ENCODE peak calls at places on chromosome 10, in five cellular contexts. R is psoas muscle, A is Peyer's patch, O is left lung, Y is lower lobe of right lung. V is an unnamed sample.

GRCh38 chr10:99854860-99855259 is 72.4 kb downstream of the ABCC2 start:
- DNase-seq in R (no peak), A (no peak), O (no peak), Y (no peak), V (no peak)

GRCh38 chr10:134205-134742 is 981 bp upstream of the ZMYND11 start:
- DNase-seq in R (no peak), A (no peak), O (no peak), Y (no peak), V (no peak)

GRCh38 chr10:100790761-100791208 is 45.4 kb downstream of the PAX2 start:
- DNase-seq in R (no peak), A (no peak), O (no peak), Y (no peak), V (no peak)

GRCh38 chr10:127424594-127425264 is 124.4 kb upstream of the NPS start:
- DNase-seq in R (peak; percentile 66), A (no peak), O (no peak), Y (no peak), V (no peak)

GRCh38 chr10:103762166-103762565 is 93.2 kb downstream of the SH3PXD2A start:
- DNase-seq in R (no peak), A (no peak), O (no peak), Y (no peak), V (peak; percentile 14)

GRCh38 chr10:23786594-23786993 is 347.7 kb downstream of the OTUD1 start:
- DNase-seq in R (no peak), A (no peak), O (no peak), Y (no peak), V (no peak)

GRCh38 chr10:36462194-36462593 is 663.2 kb upstream of the ANKRD30A start:
- DNase-seq in R (no peak), A (no peak), O (no peak), Y (no peak), V (no peak)

GRCh38 chr10:122774269-122774668 is 71.4 kb downstream of the CUZD1 start:
- DNase-seq in R (no peak), A (no peak), O (no peak), Y (no peak), V (no peak)

GRCh38 chr10:27742195-27742925 is 3.3 kb downstream of the MKX start:
- DNase-seq in R (peak; percentile 86), A (peak; percentile 38), O (peak; percentile 74), Y (peak; percentile 87), V (peak; percentile 89)

GRCh38 chr10:43069597-43069996 is 7.3 kb upstream of the RET start:
- DNase-seq in R (peak; percentile 30), A (no peak), O (no peak), Y (no peak), V (no peak)

GRCh38 chr10:74156919-74157289 is 5.9 kb downstream of the ADK start:
- DNase-seq in R (peak; percentile 61), A (no peak), O (no peak), Y (no peak), V (no peak)

GRCh38 chr10:37434091-37434490 is 308.7 kb downstream of the ANKRD30A start:
- DNase-seq in R (no peak), A (no peak), O (no peak), Y (no peak), V (no peak)

GRCh38 chr10:119364941-119365340 is 157.6 kb downstream of the GRK5 start:
- DNase-seq in R (no peak), A (no peak), O (no peak), Y (no peak), V (no peak)

GRCh38 chr10:119207713-119208552 is 562 bp downstream of the GRK5 start:
- DNase-seq in R (peak; percentile 64), A (peak; percentile 56), O (peak; percentile 37), Y (peak; percentile 68), V (peak; percentile 52)

GRCh38 chr10:79055892-79056291 is 12.9 kb upstream of the ZMIZ1 start:
- DNase-seq in R (no peak), A (no peak), O (peak; percentile 15), Y (peak; percentile 17), V (peak; percentile 21)

GRCh38 chr10:132407243-132407746 is 10.3 kb downstream of the PWWP2B start:
- DNase-seq in R (no peak), A (no peak), O (peak; percentile 85), Y (peak; percentile 92), V (peak; percentile 84)

GRCh38 chr10:36254191-36254590 is 612.1 kb upstream of the FZD8 start:
- DNase-seq in R (peak; percentile 72), A (peak; percentile 22), O (no peak), Y (peak; percentile 44), V (peak; percentile 67)

GRCh38 chr10:69211524-69211923 is 8.6 kb upstream of the HKDC1 start:
- DNase-seq in R (no peak), A (no peak), O (no peak), Y (no peak), V (no peak)

GRCh38 chr10:12981570-12981969 is 19.9 kb downstream of the CCDC3 start:
- DNase-seq in R (no peak), A (no peak), O (no peak), Y (no peak), V (no peak)

GRCh38 chr10:11048707-11049296 is 31.1 kb downstream of the CELF2 start:
- DNase-seq in R (no peak), A (no peak), O (no peak), Y (no peak), V (no peak)
- H3K4me1 ChIP-seq in R (peaks cover 46% of the 10 kb centered on the region), A (no peaks in the 10 kb centered on the region), O (no peaks in the 10 kb centered on the region), Y (peaks cover 21% of the 10 kb centered on the region), V (no peaks in the 10 kb centered on the region)

DNA sequence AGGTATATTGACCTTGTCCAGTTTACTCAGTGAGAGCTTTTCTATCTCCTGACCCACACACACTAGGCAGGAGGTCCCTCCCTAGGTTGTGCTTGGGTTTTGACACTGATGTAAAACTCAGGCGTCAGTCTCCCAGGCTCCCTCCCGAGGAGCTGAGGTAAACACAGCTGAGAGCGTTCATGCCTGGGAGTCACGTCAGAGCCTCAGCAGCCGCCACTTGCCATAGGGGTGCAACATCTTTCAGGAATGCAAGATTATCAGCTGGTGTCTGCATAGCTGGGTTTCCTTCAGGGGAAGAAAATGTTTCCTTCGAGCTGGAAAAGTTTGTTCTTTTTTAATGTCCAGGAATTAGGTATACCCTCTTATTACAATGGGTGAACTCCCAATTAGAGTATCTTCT is 70.6 kb downstream of the FGFR2 start:
- DNase-seq in R (no peak), A (no peak), O (peak; percentile 40), Y (peak; percentile 62), V (no peak)
- H3K4me1 ChIP-seq in R (no peaks in the 10 kb centered on the region), A (no peaks in the 10 kb centered on the region), O (no peaks in the 10 kb centered on the region), Y (peaks cover 6% of the 10 kb centered on the region), V (peaks cover 5% of the 10 kb centered on the region)

GRCh38 chr10:33216661-33217427 is 117.6 kb downstream of the NRP1 start:
- DNase-seq in R (no peak), A (no peak), O (no peak), Y (no peak), V (no peak)
- H3K4me1 ChIP-seq in R (peaks cover 8% of the 10 kb centered on the region), A (no peaks in the 10 kb centered on the region), O (peaks cover 10% of the 10 kb centered on the region), Y (peaks cover 14% of the 10 kb centered on the region), V (no peaks in the 10 kb centered on the region)

GRCh38 chr10:88254091-88254490 is 329.0 kb downstream of the RNLS start:
- DNase-seq in R (peak; percentile 82), A (no peak), O (no peak), Y (no peak), V (peak; percentile 24)

GRCh38 chr10:88253120-88253519 is 330.0 kb downstream of the RNLS start:
- DNase-seq in R (no peak), A (no peak), O (no peak), Y (no peak), V (no peak)

GRCh38 chr10:88249450-88249849 is 333.7 kb downstream of the RNLS start:
- DNase-seq in R (no peak), A (no peak), O (no peak), Y (no peak), V (no peak)

GRCh38 chr10:88256013-88256680 is 327.0 kb downstream of the RNLS start:
- DNase-seq in R (peak; percentile 80), A (no peak), O (no peak), Y (no peak), V (no peak)

DNA sequence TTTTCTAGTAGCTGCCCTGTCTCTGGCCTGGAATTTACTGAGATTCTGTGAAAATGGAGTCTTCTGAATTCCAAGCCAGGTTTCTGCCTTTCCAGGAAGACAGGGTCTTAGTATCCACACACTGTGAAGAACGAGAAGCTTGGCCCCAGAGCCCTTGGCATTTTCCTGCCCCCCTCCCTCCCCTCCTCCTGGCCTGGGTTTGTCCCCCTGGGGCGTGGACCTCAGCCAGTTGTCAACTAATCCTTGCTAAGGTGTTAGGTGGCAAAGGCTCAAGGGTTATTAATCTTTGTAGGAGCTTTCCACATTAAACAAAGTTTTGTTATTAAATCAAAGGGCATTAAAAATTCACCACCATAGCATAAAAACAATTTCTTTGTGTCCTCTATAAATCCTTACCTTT is 329.5 kb downstream of the RNLS start:
- DNase-seq in R (peak; percentile 62), A (no peak), O (no peak), Y (no peak), V (no peak)
- H3K4me1 ChIP-seq in R (peaks cover 24% of the 10 kb centered on the region), A (no peaks in the 10 kb centered on the region), O (no peaks in the 10 kb centered on the region), Y (no peaks in the 10 kb centered on the region), V (no peaks in the 10 kb centered on the region)

GRCh38 chr10:77904110-77904860 is 22.3 kb downstream of the DLG5 start:
- DNase-seq in R (no peak), A (no peak), O (no peak), Y (no peak), V (no peak)
- H3K4me1 ChIP-seq in R (peaks cover 53% of the 10 kb centered on the region), A (no peaks in the 10 kb centered on the region), O (peaks cover 4% of the 10 kb centered on the region), Y (peaks cover 21% of the 10 kb centered on the region), V (peaks cover 11% of the 10 kb centered on the region)

GRCh38 chr10:14547826-14548225 is 217.1 kb upstream of the FRMD4A start:
- DNase-seq in R (no peak), A (no peak), O (no peak), Y (no peak), V (no peak)
- H3K4me1 ChIP-seq in R (no peaks in the 10 kb centered on the region), A (no peaks in the 10 kb centered on the region), O (peaks cover 95% of the 10 kb centered on the region), Y (peaks cover 66% of the 10 kb centered on the region), V (peaks cover 53% of the 10 kb centered on the region)

GRCh38 chr10:14587540-14588083 is 187.1 kb downstream of the FAM107B start:
- DNase-seq in R (no peak), A (no peak), O (no peak), Y (no peak), V (no peak)

GRCh38 chr10:14584643-14585042 is 190.1 kb downstream of the FAM107B start:
- DNase-seq in R (no peak), A (no peak), O (no peak), Y (no peak), V (no peak)

GRCh38 chr10:14585287-14586193 is 189.2 kb downstream of the FAM107B start:
- DNase-seq in R (no peak), A (no peak), O (no peak), Y (no peak), V (no peak)

GRCh38 chr10:14586901-14587300 is 187.8 kb downstream of the FAM107B start:
- DNase-seq in R (no peak), A (peak; percentile 73), O (no peak), Y (no peak), V (peak; percentile 84)

GRCh38 chr10:14588084-14588937 is 186.4 kb downstream of the FAM107B start:
- DNase-seq in R (no peak), A (no peak), O (no peak), Y (no peak), V (no peak)
- H3K4me1 ChIP-seq in R (no peaks in the 10 kb centered on the region), A (peaks cover 2% of the 10 kb centered on the region), O (peaks cover 53% of the 10 kb centered on the region), Y (peaks cover 46% of the 10 kb centered on the region), V (peaks cover 36% of the 10 kb centered on the region)

DNA sequence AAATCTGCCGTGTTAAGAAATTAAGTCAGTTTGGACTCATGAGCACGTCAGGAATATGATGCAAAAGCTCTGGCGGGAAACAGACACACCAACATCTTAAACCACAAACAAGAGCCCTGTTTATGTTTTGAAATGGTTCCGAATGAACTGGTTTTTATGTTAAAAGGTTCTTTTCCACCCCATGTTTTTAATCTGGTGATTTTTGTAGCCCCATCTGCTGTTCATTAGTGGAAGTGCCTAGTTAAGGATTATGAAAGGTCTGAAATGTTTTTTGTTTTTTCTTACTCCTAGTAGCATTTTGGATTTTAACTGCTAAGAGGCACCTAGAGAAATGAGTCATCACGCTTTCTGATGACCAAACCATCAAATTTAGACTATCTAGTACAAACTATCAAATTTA is 404.1 kb upstream of the MKI67 start:
- DNase-seq in R (no peak), A (no peak), O (no peak), Y (no peak), V (no peak)
- H3K4me1 ChIP-seq in R (peaks cover 7% of the 10 kb centered on the region), A (no peaks in the 10 kb centered on the region), O (no peaks in the 10 kb centered on the region), Y (no peaks in the 10 kb centered on the region), V (no peaks in the 10 kb centered on the region)

V was measured in right lobe of liver.